ENCODE peak calls at places on chromosomes 13 and 19, in nine cellular contexts. G is neuronal stem cell; H is GM10248; Z is naive thymus-derived CD4-positive, alpha-beta T cell; T is BJ; E is activated T-helper 1 cell treated with anti-CD3 and anti-CD28 coated beads, Interleukin-12 subunit alpha, Interleukin-12 subunit beta, Interleukin-2, Interleukin-4 antibody, amounts not matched to agents 30 ng/mL and 10 ng/mL and 1 ng/mL, durations not matched to agents 14 hours and 24 hours and 36 hours; A is Kasumi-1; F is iris pigment epithelial cell; R is T follicular helper cell. O is an unnamed sample.

GRCh38 chr19:19579533-19580361 is 38.7 kb downstream of the PBX4 start:
- DNase-seq in G (no peak), H (no peak), Z (no peak), T (no peak), E (no peak), A (no peak), F (no peak), R (no peak), O (no peak)

GRCh38 chr19:52923782-52924593 is 760 bp upstream of the ZNF888 start:
- DNase-seq in G (no peak), H (no peak), Z (no peak), T (no peak), E (no peak), A (no peak), F (peak), R (no peak), O (peak)

GRCh38 chr19:51784922-51785690 is 9.9 kb upstream of the FPR3 start:
- DNase-seq in G (no peak), H (peak), Z (no peak), T (no peak), E (peak), A (peak), F (peak), R (no peak), O (peak)

GRCh38 chr19:18020212-18021067 is 12.5 kb downstream of the ARRDC2 start:
- DNase-seq in G (no peak), H (peak), Z (no peak), T (no peak), E (no peak), A (no peak), F (peak), R (no peak), O (peak)

GRCh38 chr13:51101636-51102218 is 9.3 kb downstream of the C13orf42 start:
- DNase-seq in G (no peak), H (no peak), Z (no peak), T (no peak), E (no peak), A (no peak), F (no peak), R (no peak), O (no peak)

GRCh38 chr19:4970558-4971423 is 1.9 kb downstream of the KDM4B start:
- DNase-seq in G (peak), H (no peak), Z (peak), T (no peak), E (no peak), A (peak), F (peak), R (no peak), O (no peak)

GRCh38 chr13:80524447-80525215 is 183.7 kb upstream of the SPRY2 start:
- DNase-seq in G (no peak), H (no peak), Z (no peak), T (no peak), E (no peak), A (no peak), F (peak), R (no peak), O (no peak)

GRCh38 chr19:17095141-17095919 is 19.8 kb downstream of the MYO9B start:
- DNase-seq in G (no peak), H (no peak), Z (no peak), T (no peak), E (no peak), A (no peak), F (peak), R (no peak), O (peak)

GRCh38 chr19:39409886-39410619 is 2.4 kb upstream of the PLEKHG2 start:
- DNase-seq in G (no peak), H (peak), Z (peak), T (no peak), E (peak), A (peak), F (peak), R (peak), O (peak)

GRCh38 chr19:3775831-3776230 is 3.8 kb upstream of the RAX2 start:
- DNase-seq in G (no peak), H (no peak), Z (no peak), T (no peak), E (no peak), A (no peak), F (no peak), R (no peak), O (no peak)

GRCh38 chr13:67273001-67273400 is 42.9 kb upstream of the PCDH9 start:
- DNase-seq in G (no peak), H (no peak), Z (no peak), T (no peak), E (no peak), A (no peak), F (peak), R (no peak), O (no peak)

GRCh38 chr19:6687117-6687516 is 17.2 kb upstream of the TNFSF14 start:
- DNase-seq in G (no peak), H (no peak), Z (no peak), T (no peak), E (no peak), A (no peak), F (no peak), R (no peak), O (peak)

GRCh38 chr13:51643114-51643881 is 59.0 kb downstream of the WDFY2 start:
- DNase-seq in G (no peak), H (no peak), Z (no peak), T (peak), E (no peak), A (no peak), F (peak), R (no peak), O (no peak)

GRCh38 chr19:1000095-1000494 is at the start of gene GRIN3B:
- DNase-seq in G (peak), H (peak), Z (peak), T (no peak), E (peak), A (peak), F (no peak), R (peak), O (peak)

GRCh38 chr19:1373534-1374249 is 10.0 kb upstream of the NDUFS7 start:
- DNase-seq in G (no peak), H (no peak), Z (no peak), T (no peak), E (no peak), A (no peak), F (peak), R (no peak), O (no peak)

GRCh38 chr13:73849292-73849691 is 284.9 kb downstream of the KLF12 start:
- DNase-seq in G (peak), H (no peak), Z (peak), T (no peak), E (no peak), A (peak), F (peak), R (no peak), O (no peak)

GRCh38 chr19:43820098-43820860 is 6.8 kb upstream of the ZNF283 start:
- DNase-seq in G (no peak), H (peak), Z (no peak), T (no peak), E (no peak), A (no peak), F (peak), R (no peak), O (peak)

GRCh38 chr13:108643646-108644353 is 14.4 kb downstream of the MYO16 start:
- DNase-seq in G (no peak), H (no peak), Z (no peak), T (no peak), E (no peak), A (no peak), F (no peak), R (no peak), O (no peak)

GRCh38 chr19:29745253-29745652 is 30.2 kb upstream of the C19orf12 start:
- DNase-seq in G (no peak), H (no peak), Z (no peak), T (no peak), E (no peak), A (no peak), F (no peak), R (no peak), O (no peak)

GRCh38 chr19:10920781-10921180 is 7.7 kb downstream of the YIPF2 start:
- DNase-seq in G (no peak), H (no peak), Z (no peak), T (no peak), E (no peak), A (no peak), F (no peak), R (no peak), O (no peak)

GRCh38 chr13:80305737-80306136 is 35.2 kb downstream of the SPRY2 start:
- DNase-seq in G (no peak), H (no peak), Z (no peak), T (no peak), E (no peak), A (no peak), F (no peak), R (no peak), O (no peak)

GRCh38 chr19:10283301-10283733 is 3.4 kb upstream of the ICAM4 start:
- DNase-seq in G (no peak), H (no peak), Z (no peak), T (no peak), E (no peak), A (no peak), F (no peak), R (no peak), O (no peak)

GRCh38 chr19:2867025-2867991 is at the start of gene ZNF556:
- DNase-seq in G (no peak), H (no peak), Z (no peak), T (no peak), E (no peak), A (no peak), F (no peak), R (no peak), O (no peak)

GRCh38 chr13:111183087-111183645 is 68.1 kb downstream of the ARHGEF7 start:
- DNase-seq in G (no peak), H (no peak), Z (peak), T (no peak), E (no peak), A (no peak), F (no peak), R (no peak), O (no peak)

GRCh38 chr19:1556639-1557070 is 11.5 kb downstream of the MEX3D start:
- DNase-seq in G (no peak), H (no peak), Z (no peak), T (no peak), E (no peak), A (no peak), F (no peak), R (no peak), O (no peak)

GRCh38 chr13:24005711-24006281 is 108.5 kb upstream of the C1QTNF9B start:
- DNase-seq in G (no peak), H (peak), Z (no peak), T (no peak), E (no peak), A (no peak), F (no peak), R (no peak), O (no peak)

GRCh38 chr13:20192470-20193141 is at the start of gene GJB2:
- DNase-seq in G (no peak), H (no peak), Z (no peak), T (no peak), E (no peak), A (no peak), F (no peak), R (no peak), O (no peak)

GRCh38 chr19:11286312-11286974 is 9.5 kb upstream of the TSPAN16 start:
- DNase-seq in G (no peak), H (no peak), Z (no peak), T (no peak), E (no peak), A (no peak), F (peak), R (no peak), O (no peak)

GRCh38 chr19:50248413-50248812 is 45.0 kb downstream of the MYH14 start:
- DNase-seq in G (no peak), H (no peak), Z (no peak), T (no peak), E (no peak), A (no peak), F (no peak), R (no peak), O (no peak)

GRCh38 chr19:29318581-29318980 is 105.6 kb upstream of the UQCRFS1 start:
- DNase-seq in G (no peak), H (no peak), Z (no peak), T (no peak), E (no peak), A (no peak), F (no peak), R (no peak), O (no peak)

GRCh38 chr19:11113140-11113708 is 24.0 kb downstream of the LDLR start:
- DNase-seq in G (no peak), H (no peak), Z (no peak), T (no peak), E (no peak), A (no peak), F (no peak), R (no peak), O (no peak)

GRCh38 chr13:29497137-29497654 is 98.3 kb downstream of the SLC7A1 start:
- DNase-seq in G (no peak), H (no peak), Z (no peak), T (no peak), E (no peak), A (no peak), F (peak), R (no peak), O (no peak)

GRCh38 chr19:10514211-10515145 is 2.8 kb downstream of the S1PR5 start:
- DNase-seq in G (no peak), H (no peak), Z (no peak), T (no peak), E (no peak), A (no peak), F (no peak), R (peak), O (no peak)

GRCh38 chr13:50156140-50156539 is 140.9 kb downstream of the KCNRG start:
- DNase-seq in G (no peak), H (no peak), Z (no peak), T (no peak), E (no peak), A (no peak), F (peak), R (no peak), O (no peak)

GRCh38 chr13:30126903-30127428 is 180.4 kb downstream of the KATNAL1 start:
- DNase-seq in G (no peak), H (no peak), Z (no peak), T (peak), E (no peak), A (no peak), F (no peak), R (no peak), O (no peak)

GRCh38 chr13:78610381-78610883 is 7.1 kb upstream of the POU4F1 start:
- DNase-seq in G (no peak), H (no peak), Z (no peak), T (no peak), E (no peak), A (no peak), F (peak), R (no peak), O (no peak)

GRCh38 chr13:75544681-75545333 is 4.8 kb upstream of the UCHL3 start:
- DNase-seq in G (no peak), H (no peak), Z (no peak), T (peak), E (no peak), A (no peak), F (peak), R (no peak), O (no peak)

GRCh38 chr13:97256343-97256783 is 34.2 kb downstream of the MBNL2 start:
- DNase-seq in G (no peak), H (no peak), Z (no peak), T (peak), E (no peak), A (no peak), F (peak), R (no peak), O (no peak)

GRCh38 chr13:40181203-40181845 is 485.1 kb downstream of the FOXO1 start:
- DNase-seq in G (no peak), H (no peak), Z (no peak), T (no peak), E (no peak), A (no peak), F (peak), R (no peak), O (no peak)

GRCh38 chr13:23378009-23378632 is 55.4 kb downstream of the SACS start:
- DNase-seq in G (no peak), H (peak), Z (peak), T (peak), E (no peak), A (peak), F (peak), R (peak), O (no peak)

O was measured in posterior vena cava.